ENCODE peak calls at places on chromosomes 13 and 19, in eight cellular contexts. T is PC-9; X is ascending aorta; G is BE2C; L is adrenal gland; Q is CD8-positive, alpha-beta memory T cell; B is SK-N-SH; V is cardiac muscle cell. M is an unnamed sample. For H3K9me3 and H3K4me1, the result is how much of the 10 kb centered on the place peaks cover.

GRCh38 chr19:43525836-43526771 is 897 bp downstream of the ETHE1 start:
- DNase-seq in T (peak), X (no peak), G (no peak), L (peak), Q (no peak), B (peak), V (no peak), M (no peak)

GRCh38 chr19:40282209-40282580 is 3.0 kb downstream of the AKT2 start:
- DNase-seq in T (no peak), X (no peak), G (no peak), L (no peak), Q (no peak), B (no peak), V (no peak), M (no peak)

GRCh38 chr19:1206733-1207301 is 1.2 kb downstream of the STK11 start:
- DNase-seq in T (no peak), X (no peak), G (no peak), L (peak), Q (peak), B (no peak), V (no peak), M (no peak)

GRCh38 chr13:79692846-79693245 is 211.9 kb downstream of the NDFIP2 start:
- DNase-seq in T (no peak), X (no peak), G (no peak), L (no peak), Q (no peak), B (no peak), V (no peak), M (no peak)

GRCh38 chr19:13689050-13689449 is 75.3 kb upstream of the MRI1 start:
- DNase-seq in T (no peak), X (no peak), G (peak), L (peak), Q (no peak), B (peak), V (peak), M (peak)

GRCh38 chr19:51372649-51373504 is at the start of gene NKG7:
- DNase-seq in T (no peak), X (no peak), G (no peak), L (no peak), Q (peak), B (no peak), V (no peak), M (no peak)

GRCh38 chr19:4374451-4375163 is 25.7 kb downstream of the SH3GL1 start:
- DNase-seq in T (peak), X (peak), G (peak), L (peak), Q (no peak), B (no peak), V (peak), M (no peak)

GRCh38 chr13:50222569-50223332 is 207.5 kb downstream of the KCNRG start:
- DNase-seq in T (peak), X (peak), G (no peak), L (peak), Q (no peak), B (no peak), V (peak), M (no peak)

GRCh38 chr13:42747399-42747873 is 33.9 kb upstream of the FAM216B start:
- DNase-seq in T (peak), X (no peak), G (no peak), L (no peak), Q (no peak), B (no peak), V (peak), M (no peak)

GRCh38 chr19:5448374-5448773 is 6.8 kb upstream of the ZNRF4 start:
- DNase-seq in T (no peak), X (no peak), G (no peak), L (no peak), Q (no peak), B (no peak), V (no peak), M (no peak)

GRCh38 chr13:41231786-41232185 is 31.6 kb downstream of the MTRF1 start:
- DNase-seq in T (peak), X (no peak), G (peak), L (peak), Q (no peak), B (no peak), V (peak), M (no peak)

GRCh38 chr13:50387124-50387581 is 371.9 kb downstream of the KCNRG start:
- DNase-seq in T (peak), X (peak), G (peak), L (no peak), Q (peak), B (peak), V (no peak), M (peak)

GRCh38 chr13:114282143-114282685 is 813 bp downstream of the UPF3A start:
- DNase-seq in T (no peak), X (peak), G (peak), L (peak), Q (no peak), B (peak), V (no peak), M (peak)

GRCh38 chr13:44174769-44175425 is 198.7 kb upstream of the SERP2 start:
- DNase-seq in T (no peak), X (no peak), G (no peak), L (no peak), Q (no peak), B (no peak), V (peak), M (no peak)

GRCh38 chr19:49447485-49448431 is 3.9 kb downstream of the PIH1D1 start:
- DNase-seq in T (peak), X (no peak), G (peak), L (peak), Q (no peak), B (peak), V (peak), M (peak)

GRCh38 chr19:34556500-34556899 is 74.9 kb downstream of the WTIP start:
- DNase-seq in T (peak), X (no peak), G (peak), L (peak), Q (no peak), B (no peak), V (peak), M (peak)

GRCh38 chr13:53743906-53744305 is 715.3 kb downstream of the OLFM4 start:
- DNase-seq in T (no peak), X (no peak), G (no peak), L (no peak), Q (no peak), B (no peak), V (no peak), M (no peak)

GRCh38 chr13:27170521-27171243 is 929 bp downstream of the USP12 start:
- DNase-seq in T (peak), X (peak), G (peak), L (peak), Q (peak), B (no peak), V (peak), M (peak)

GRCh38 chr19:53158119-53158656 is 665 bp downstream of the ZNF347 start:
- DNase-seq in T (peak), X (peak), G (peak), L (peak), Q (peak), B (peak), V (peak), M (no peak)

DNA sequence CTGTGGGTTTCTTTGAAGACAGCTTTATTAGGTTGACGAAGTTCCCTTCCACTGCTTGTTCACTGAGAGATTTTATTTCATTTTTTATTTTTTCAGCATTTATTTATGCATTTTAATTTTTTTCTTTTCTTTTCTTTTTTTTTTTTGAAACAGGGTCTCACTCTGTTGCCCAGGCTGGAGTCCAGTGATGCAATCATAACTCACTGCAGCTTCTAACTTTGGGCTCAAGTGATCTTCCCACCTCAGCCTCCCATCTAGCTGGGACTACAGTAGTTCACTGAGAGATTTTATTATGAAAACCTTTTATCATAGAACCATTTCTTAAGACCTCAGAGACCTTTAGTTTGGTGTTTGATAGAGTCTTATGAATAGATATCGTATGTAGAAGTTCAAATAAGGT is 10.3 kb upstream of the ZNF177 start:
- DNase-seq in T (no peak), X (no peak), G (no peak), L (no peak), Q (no peak), B (no peak), V (no peak), M (no peak)
- H3K9me3 ChIP-seq in T (under half), X (half or more), G (under half), L (under half), Q (under half), B (under half), V (under half), M (under half)

DNA sequence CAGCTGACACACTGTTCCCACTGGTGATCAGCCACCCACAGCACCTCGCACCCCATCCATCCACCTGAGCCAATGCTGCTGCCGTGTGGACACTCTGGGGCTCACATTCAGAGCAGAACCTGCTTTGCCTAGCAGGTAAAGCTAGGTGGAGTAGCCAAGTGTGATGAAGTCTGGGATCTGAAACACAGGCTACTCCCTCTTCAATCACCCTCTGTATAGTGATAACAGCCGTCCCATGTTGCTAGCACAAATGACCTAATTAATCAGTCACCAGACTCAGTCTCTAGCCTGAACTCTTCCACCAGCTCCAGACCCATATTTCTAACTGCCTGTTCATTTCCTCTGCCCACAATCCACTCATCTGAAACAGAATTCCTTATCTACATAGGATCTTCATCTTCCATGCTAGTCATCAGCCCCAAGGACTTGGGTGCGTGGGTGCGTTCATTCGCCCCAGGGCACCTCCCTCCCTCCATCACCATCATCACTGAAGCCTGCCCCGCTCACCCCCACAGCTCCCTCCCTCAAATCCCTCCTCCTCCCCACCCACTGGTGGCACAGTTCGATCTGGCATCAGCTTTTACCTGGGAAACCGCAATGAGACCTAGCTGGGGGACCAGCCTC is 19.8 kb downstream of the STK24 start:
- DNase-seq in T (no peak), X (peak), G (no peak), L (no peak), Q (no peak), B (peak), V (no peak), M (no peak)
- H3K4me1 ChIP-seq in T (under half), X (under half), G (under half), L (under half), Q (under half), B (under half), V (under half), M (under half)

DNA sequence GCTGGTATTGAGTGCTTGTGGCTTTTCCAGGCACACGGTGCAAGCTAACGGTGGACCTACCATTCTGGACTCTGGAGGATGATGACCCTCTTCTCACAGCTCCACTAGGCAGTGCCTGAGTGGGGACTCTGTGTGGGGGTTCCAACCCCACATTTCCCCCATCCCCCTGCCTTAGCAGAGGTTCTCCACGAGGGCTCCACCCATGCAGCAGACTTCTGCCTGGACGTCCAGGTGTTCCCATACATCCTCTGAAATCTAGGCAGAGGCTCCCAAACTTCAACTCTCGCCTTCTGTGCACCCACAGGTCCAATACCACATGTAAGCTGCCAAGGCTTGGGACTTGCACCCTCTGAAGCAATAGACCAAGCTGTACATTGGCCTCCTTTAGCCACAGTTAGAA is 25.3 kb upstream of the ZSCAN18 start:
- DNase-seq in T (no peak), X (no peak), G (no peak), L (no peak), Q (no peak), B (no peak), V (no peak), M (no peak)
- H3K9me3 ChIP-seq in T (half or more), X (half or more), G (under half), L (under half), Q (half or more), B (under half), V (under half), M (under half)

GRCh38 chr19:18322318-18322758 is 538 bp downstream of the LSM4 start:
- DNase-seq in T (no peak), X (peak), G (peak), L (peak), Q (no peak), B (peak), V (peak), M (peak)
- H3K4me1 ChIP-seq in T (under half), X (under half), G (under half), L (half or more), Q (half or more), B (under half), V (under half), M (under half)

GRCh38 chr19:30037835-30038234 is 95.8 kb downstream of the URI1 start:
- DNase-seq in T (no peak), X (no peak), G (no peak), L (no peak), Q (no peak), B (no peak), V (no peak), M (no peak)

GRCh38 chr19:30029721-30030510 is 87.9 kb downstream of the URI1 start:
- DNase-seq in T (peak), X (no peak), G (no peak), L (no peak), Q (no peak), B (no peak), V (no peak), M (peak)

GRCh38 chr19:30036154-30037129 is 94.4 kb downstream of the URI1 start:
- DNase-seq in T (no peak), X (no peak), G (no peak), L (no peak), Q (no peak), B (no peak), V (no peak), M (no peak)

GRCh38 chr19:30028992-30029343 is 86.9 kb downstream of the URI1 start:
- DNase-seq in T (no peak), X (no peak), G (no peak), L (no peak), Q (no peak), B (no peak), V (no peak), M (no peak)

GRCh38 chr19:30034321-30034720 is 92.3 kb downstream of the URI1 start:
- DNase-seq in T (no peak), X (no peak), G (no peak), L (no peak), Q (no peak), B (no peak), V (no peak), M (no peak)
- H3K9me3 ChIP-seq in T (under half), X (under half), G (under half), L (under half), Q (under half), B (under half), V (under half), M (under half)

GRCh38 chr13:30341815-30342570 is 34.6 kb upstream of the KATNAL1 start:
- DNase-seq in T (peak), X (peak), G (peak), L (peak), Q (no peak), B (peak), V (peak), M (no peak)
- H3K4me1 ChIP-seq in T (half or more), X (under half), G (under half), L (under half), Q (under half), B (under half), V (under half), M (under half)

GRCh38 chr19:58209577-58209976 is 19.1 kb upstream of the ZNF544 start:
- DNase-seq in T (no peak), X (no peak), G (no peak), L (no peak), Q (no peak), B (no peak), V (no peak), M (no peak)

GRCh38 chr19:58213075-58213369 is 15.7 kb upstream of the ZNF544 start:
- DNase-seq in T (no peak), X (no peak), G (no peak), L (no peak), Q (no peak), B (no peak), V (no peak), M (no peak)

GRCh38 chr19:58217607-58218391 is 10.9 kb upstream of the ZNF544 start:
- DNase-seq in T (no peak), X (no peak), G (no peak), L (no peak), Q (no peak), B (no peak), V (no peak), M (no peak)

GRCh38 chr19:58217069-58217481 is 11.6 kb upstream of the ZNF544 start:
- DNase-seq in T (no peak), X (no peak), G (no peak), L (no peak), Q (no peak), B (no peak), V (no peak), M (no peak)

GRCh38 chr19:58212336-58213074 is 16.2 kb upstream of the ZNF544 start:
- DNase-seq in T (no peak), X (no peak), G (no peak), L (no peak), Q (no peak), B (no peak), V (no peak), M (no peak)
- H3K9me3 ChIP-seq in T (half or more), X (half or more), G (under half), L (under half), Q (half or more), B (under half), V (under half), M (under half)

GRCh38 chr19:20558011-20558410 is 7.6 kb downstream of the ZNF737 start:
- DNase-seq in T (no peak), X (no peak), G (peak), L (peak), Q (no peak), B (no peak), V (no peak), M (no peak)
- H3K4me1 ChIP-seq in T (under half), X (under half), G (under half), L (under half), Q (under half), B (under half), V (under half), M (under half)

GRCh38 chr19:12244370-12244769 is 50.3 kb downstream of the ZNF44 start:
- DNase-seq in T (no peak), X (no peak), G (no peak), L (no peak), Q (no peak), B (no peak), V (no peak), M (no peak)

GRCh38 chr19:12247644-12248222 is 47.0 kb downstream of the ZNF44 start:
- DNase-seq in T (no peak), X (no peak), G (no peak), L (no peak), Q (no peak), B (no peak), V (no peak), M (no peak)
- H3K9me3 ChIP-seq in T (under half), X (half or more), G (under half), L (under half), Q (under half), B (under half), V (under half), M (under half)

GRCh38 chr13:112062619-112063308 is 4.2 kb upstream of the SOX1 start:
- DNase-seq in T (no peak), X (no peak), G (no peak), L (no peak), Q (no peak), B (peak), V (no peak), M (peak)

GRCh38 chr13:112060899-112061366 is 6.0 kb upstream of the SOX1 start:
- DNase-seq in T (no peak), X (no peak), G (no peak), L (no peak), Q (no peak), B (no peak), V (no peak), M (no peak)

GRCh38 chr13:112062047-112062618 is 4.8 kb upstream of the SOX1 start:
- DNase-seq in T (no peak), X (no peak), G (no peak), L (no peak), Q (no peak), B (no peak), V (no peak), M (no peak)

GRCh38 chr13:112060431-112060830 is 6.5 kb upstream of the SOX1 start:
- DNase-seq in T (no peak), X (no peak), G (no peak), L (no peak), Q (no peak), B (no peak), V (no peak), M (no peak)

GRCh38 chr13:112061367-112062046 is 5.4 kb upstream of the SOX1 start:
- DNase-seq in T (no peak), X (no peak), G (no peak), L (no peak), Q (no peak), B (no peak), V (no peak), M (no peak)
- H3K4me1 ChIP-seq in T (under half), X (under half), G (under half), L (under half), Q (under half), B (under half), V (under half), M (under half)